ENCODE peak calls at places on chromosome 18, in six cellular contexts. H is endothelial cell of umbilical vein, O is breast epithelium, K is transverse colon, T is HCT116, V is GM12892. N is an unnamed sample.

GRCh38 chr18:2223394-2223793 is 347.9 kb downstream of the METTL4 start:
- DNase-seq in T (no peak), K (no peak), H (no peak), O (no peak), V (no peak), N (no peak)

GRCh38 chr18:77206676-77207370 is 42.8 kb upstream of the GALR1 start:
- DNase-seq in V (no peak), T (no peak), O (no peak), K (no peak), H (no peak), N (no peak)

GRCh38 chr18:50128506-50129271 is 66.3 kb downstream of the MYO5B start:
- DNase-seq in K (peak), T (no peak), O (peak), H (no peak), V (no peak), N (no peak)

GRCh38 chr18:26405190-26405781 is 143.1 kb downstream of the KCTD1 start:
- DNase-seq in H (peak), K (peak), T (peak), O (no peak), V (peak), N (peak)

GRCh38 chr18:5524660-5525059 is 19.1 kb downstream of the EPB41L3 start:
- DNase-seq in T (no peak), V (no peak), O (no peak), H (no peak), K (no peak), N (no peak)

GRCh38 chr18:55124078-55124477 is 164.8 kb upstream of the CCDC68 start:
- DNase-seq in K (no peak), H (no peak), T (no peak), O (no peak), V (no peak), N (no peak)

GRCh38 chr18:32974421-32975165 is 201.8 kb upstream of the KLHL14 start:
- DNase-seq in V (no peak), H (no peak), K (no peak), O (no peak), T (no peak), N (no peak)

GRCh38 chr18:66211693-66212195 is 392.1 kb downstream of the CDH19 start:
- DNase-seq in V (no peak), H (no peak), O (no peak), T (no peak), K (no peak), N (no peak)

GRCh38 chr18:56197460-56197859 is 440.9 kb downstream of the TXNL1 start:
- DNase-seq in O (no peak), T (no peak), K (no peak), H (peak), V (no peak), N (no peak)

GRCh38 chr18:63454497-63454896 is 22.3 kb upstream of the SERPINB5 start:
- DNase-seq in H (no peak), K (peak), T (no peak), O (no peak), V (no peak), N (no peak)

GRCh38 chr18:33757037-33757436 is 179.0 kb downstream of the ASXL3 start:
- DNase-seq in H (no peak), O (no peak), V (no peak), K (no peak), T (no peak), N (no peak)

GRCh38 chr18:62258093-62258492 is 67.0 kb upstream of the TNFRSF11A start:
- DNase-seq in H (no peak), T (no peak), K (no peak), O (no peak), V (no peak), N (no peak)

GRCh38 chr18:27599202-27599829 is 414.2 kb upstream of the CHST9 start:
- DNase-seq in H (peak), V (no peak), O (peak), T (peak), K (peak), N (no peak)

GRCh38 chr18:26574958-26575864 is 26.9 kb upstream of the KCTD1 start:
- DNase-seq in K (peak), H (peak), V (no peak), T (no peak), O (peak), N (no peak)

GRCh38 chr18:22493940-22494339 is 76.2 kb upstream of the CTAGE1 start:
- DNase-seq in V (no peak), O (no peak), H (no peak), T (no peak), K (no peak), N (no peak)

GRCh38 chr18:9731380-9731779 is 23.3 kb downstream of the RAB31 start:
- DNase-seq in K (no peak), T (no peak), H (no peak), O (no peak), V (no peak), N (no peak)

DNA sequence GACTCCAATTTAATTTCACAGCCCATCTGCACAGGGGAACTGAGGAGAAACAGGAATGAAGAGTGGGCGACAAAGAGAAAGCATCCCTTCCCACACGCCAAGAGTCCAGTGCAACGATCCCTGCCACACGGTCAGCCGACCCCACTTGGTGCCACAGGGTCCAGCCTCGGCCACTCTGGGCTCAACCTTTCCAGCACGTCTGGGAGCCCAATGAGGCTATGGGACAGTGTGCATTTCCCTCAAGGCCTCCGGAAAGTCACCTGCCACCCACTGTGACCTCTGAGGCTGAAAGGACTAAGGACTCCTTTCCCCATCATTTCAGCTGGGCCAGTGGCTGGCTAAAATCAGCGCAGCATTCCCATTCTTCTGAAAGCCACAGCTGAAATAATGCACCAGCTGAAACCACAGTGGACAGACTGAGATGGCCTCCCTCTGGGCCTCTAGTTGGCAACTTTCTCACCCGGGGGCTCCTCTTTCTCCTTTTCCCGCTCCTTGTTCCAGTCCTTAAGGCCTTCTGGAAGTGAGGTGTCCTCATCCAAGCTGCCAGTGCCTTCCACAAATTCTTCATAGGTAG is 21.2 kb downstream of the TUBB6 start:
- DNase-seq in T (no peak), K (no peak), O (no peak), H (no peak), V (no peak), N (no peak)
- TF ChIP-seq POLR2AphosphoS5 in T (no peak), K (no peak), O (no peak), H (no peak), V (no peak), N (no peak)

GRCh38 chr18:59517446-59518171 is 158.5 kb upstream of the LMAN1 start:
- DNase-seq in V (no peak), O (no peak), T (no peak), H (peak), K (no peak), N (no peak)

GRCh38 chr18:59514193-59514592 is 155.1 kb upstream of the LMAN1 start:
- DNase-seq in H (peak), O (no peak), K (peak), V (no peak), T (no peak), N (no peak)

GRCh38 chr18:59515147-59515546 is 156.1 kb upstream of the LMAN1 start:
- DNase-seq in H (no peak), T (no peak), V (no peak), O (no peak), K (no peak), N (no peak)

GRCh38 chr18:59518705-59519104 is 159.6 kb upstream of the LMAN1 start:
- DNase-seq in T (no peak), V (no peak), O (no peak), H (no peak), K (no peak), N (no peak)

GRCh38 chr18:59516356-59517155 is 157.5 kb upstream of the LMAN1 start:
- DNase-seq in K (peak), T (no peak), V (no peak), O (no peak), H (peak), N (no peak)
- TF ChIP-seq POLR2AphosphoS5 in K (peak), T (no peak), V (no peak), O (peak), H (peak), N (no peak)

GRCh38 chr18:11689031-11689971 is at the start of gene GNAL:
- DNase-seq in V (peak), H (peak), K (peak), T (peak), O (peak), N (peak)
- TF ChIP-seq POLR2AphosphoS5 in V (no peak), H (no peak), K (peak), T (no peak), O (peak), N (no peak)

DNA sequence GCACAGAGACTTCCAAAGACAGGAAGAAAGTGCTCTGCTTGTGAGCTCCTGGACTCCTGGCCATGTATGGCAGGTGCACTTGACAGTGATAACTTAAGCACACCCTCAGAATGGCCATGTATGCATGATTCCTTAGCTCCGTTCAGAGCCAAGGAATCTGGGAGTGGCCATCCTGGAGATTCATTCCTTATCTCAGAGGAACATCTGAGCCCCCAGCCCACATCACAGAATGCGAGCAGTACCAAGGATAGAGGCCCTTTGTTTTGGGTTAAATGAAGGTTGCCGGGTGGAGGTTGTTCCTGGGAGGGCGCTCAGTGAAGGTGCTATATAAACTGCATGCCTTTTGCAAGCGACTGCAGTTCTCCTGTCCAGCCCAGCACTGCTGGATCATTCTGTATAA is 26.9 kb downstream of the DIPK1C start:
- DNase-seq in O (no peak), K (no peak), H (no peak), T (no peak), V (no peak), N (no peak)
- TF ChIP-seq POLR2AphosphoS5 in O (no peak), K (no peak), H (no peak), T (no peak), V (no peak), N (no peak)

GRCh38 chr18:48879008-48879431 is 71.7 kb downstream of the SMAD7 start:
- DNase-seq in H (no peak), O (no peak), V (no peak), T (no peak), K (no peak), N (no peak)
- TF ChIP-seq POLR2AphosphoS5 in H (no peak), O (no peak), V (no peak), T (no peak), K (no peak), N (no peak)

GRCh38 chr18:31892936-31893335 is 50.0 kb downstream of the TRAPPC8 start:
- DNase-seq in O (no peak), T (no peak), K (no peak), V (no peak), H (no peak), N (no peak)

DNA sequence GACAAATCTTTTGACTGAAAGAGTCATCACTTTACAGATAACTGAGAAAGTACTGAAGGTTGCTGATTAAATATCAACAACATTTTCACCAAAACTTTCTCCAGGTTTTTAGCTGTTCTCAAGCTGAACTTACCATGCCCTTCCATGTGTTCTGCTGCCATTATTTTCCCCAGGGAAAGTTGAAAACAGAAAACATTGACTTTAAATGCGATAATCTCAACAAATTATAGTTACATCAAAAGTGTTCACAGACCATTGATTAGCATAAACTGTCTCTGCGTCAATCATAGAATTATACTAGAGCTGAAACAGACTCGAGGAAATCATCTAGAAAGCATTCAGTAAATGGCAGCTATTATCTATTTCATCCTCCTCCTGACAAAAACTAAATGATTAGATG is 51.4 kb downstream of the TRAPPC8 start:
- DNase-seq in H (no peak), T (no peak), O (no peak), K (no peak), V (no peak), N (no peak)
- TF ChIP-seq POLR2AphosphoS5 in H (no peak), T (no peak), O (no peak), K (no peak), V (no peak), N (no peak)

DNA sequence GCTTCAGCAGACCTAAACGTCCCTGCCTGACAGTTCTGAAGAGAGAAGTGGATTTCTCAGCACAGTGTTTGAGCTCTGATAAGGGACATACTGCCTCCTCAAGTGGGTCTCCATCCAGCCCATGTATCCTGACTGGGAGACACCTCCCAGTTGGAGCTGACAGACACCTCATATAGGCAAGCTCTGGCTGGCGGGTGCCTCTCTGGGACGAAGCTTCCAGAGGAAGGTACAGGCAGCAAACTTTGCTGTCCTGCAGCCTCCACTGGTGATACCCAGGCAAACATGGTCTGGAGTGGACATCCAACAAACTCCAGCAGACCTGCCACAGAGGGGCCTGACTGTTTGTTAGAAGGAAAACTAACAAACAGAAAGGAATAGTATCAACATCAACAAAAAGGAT is 728.4 kb downstream of the MBD2 start:
- DNase-seq in V (no peak), K (no peak), H (no peak), O (no peak), T (no peak), N (no peak)
- TF ChIP-seq POLR2AphosphoS5 in V (no peak), K (no peak), H (no peak), O (no peak), T (no peak), N (no peak)

DNA sequence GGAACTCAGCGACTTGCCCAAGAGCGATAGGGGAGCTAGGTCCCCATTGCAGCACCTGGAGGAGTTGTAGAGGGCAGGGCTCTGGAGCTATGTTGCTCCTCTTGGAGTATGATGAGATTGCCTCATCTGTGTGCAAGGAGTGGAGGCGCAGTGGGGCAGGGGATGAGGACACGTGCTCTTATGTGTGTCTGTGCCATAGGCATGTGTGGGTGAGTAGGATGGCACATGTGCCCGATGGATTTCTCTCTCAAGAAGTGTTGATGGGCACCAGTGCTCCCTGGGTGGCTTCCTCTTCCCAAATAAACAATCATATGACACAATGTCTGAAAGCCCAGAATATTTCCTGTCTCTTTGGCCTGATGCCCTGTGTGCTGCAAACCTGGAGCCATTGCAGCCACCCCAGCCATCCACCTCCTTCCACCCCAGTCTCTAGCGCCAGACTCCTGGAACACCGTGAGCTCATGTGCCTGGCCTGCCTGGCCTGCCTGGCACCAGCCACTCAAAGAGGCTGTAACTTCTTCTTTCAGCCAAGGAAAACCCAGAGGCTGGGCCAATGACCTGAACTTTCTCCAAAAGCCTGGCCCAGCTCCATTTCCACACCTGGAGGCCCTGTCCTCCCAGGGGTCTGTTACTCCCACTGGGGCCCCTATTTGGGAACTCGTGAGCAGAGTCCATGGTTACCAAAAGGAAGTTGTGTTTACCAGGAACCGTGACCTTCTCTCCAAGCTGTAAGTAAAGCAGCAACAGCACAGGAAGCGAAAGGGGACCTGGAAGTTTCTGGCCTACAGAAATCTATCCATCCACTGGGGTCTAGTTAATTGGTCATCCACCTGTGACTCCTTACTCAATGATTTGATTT is 9.5 kb upstream of the ZBTB7C start:
- DNase-seq in O (peak), V (no peak), T (no peak), K (no peak), H (no peak), N (no peak)
- TF ChIP-seq POLR2AphosphoS5 in O (no peak), V (no peak), T (no peak), K (no peak), H (no peak), N (no peak)

N was measured in GM12891.